ENCODE peak calls at places on chromosome 5, in eight cellular contexts. I is H1, W is GM12878, A is HepG2, Y is HCT116, J is GM23338, O is SK-N-SH, D is K562. S is an unnamed sample.

GRCh38 chr5:59356813-59357381 is 536.6 kb downstream of the PDE4D start:
- DNase-seq in I (peak; percentile 56), J (peak; percentile 78), D (no peak), Y (no peak), A (no peak), O (no peak), W (no peak), S (no peak)

GRCh38 chr5:137631453-137631852 is 104.4 kb downstream of the KLHL3 start:
- DNase-seq in J (no peak), A (no peak), O (no peak), I (no peak), Y (no peak), D (no peak), W (no peak), S (no peak)

GRCh38 chr5:91224459-91224858 is 158.7 kb downstream of the ARRDC3 start:
- DNase-seq in A (no peak), J (no peak), W (no peak), I (no peak), O (no peak), D (no peak), Y (no peak), S (no peak)

GRCh38 chr5:142717582-142718215 is 31.8 kb upstream of the FGF1 start:
- DNase-seq in O (peak; percentile 64), Y (no peak), W (no peak), A (peak; percentile 52), J (peak; percentile 60), I (no peak), D (no peak), S (peak; percentile 76)

GRCh38 chr5:82091617-82092016 is 119.8 kb downstream of the ATG10 start:
- DNase-seq in Y (no peak), D (no peak), J (no peak), I (no peak), O (no peak), W (no peak), A (no peak), S (no peak)

GRCh38 chr5:179497636-179498365 is 52.6 kb upstream of the RUFY1 start:
- DNase-seq in W (no peak), O (no peak), Y (no peak), J (no peak), D (no peak), I (no peak), A (no peak), S (no peak)

GRCh38 chr5:74233571-74233970 is 407.0 kb downstream of the ENC1 start:
- DNase-seq in J (no peak), D (no peak), W (no peak), O (no peak), A (no peak), Y (no peak), I (no peak), S (peak; percentile 17)

GRCh38 chr5:616342-617039 is 4.4 kb downstream of the CEP72 start:
- DNase-seq in J (no peak), D (peak; percentile 40), W (no peak), Y (no peak), I (no peak), A (no peak), O (no peak), S (no peak)

GRCh38 chr5:61330341-61330878 is 1.6 kb upstream of the ZSWIM6 start:
- DNase-seq in I (peak; percentile 75), A (peak; percentile 10), W (no peak), O (peak; percentile 45), J (peak; percentile 77), Y (no peak), D (peak; percentile 12), S (peak; percentile 67)

GRCh38 chr5:176732736-176733585 is 77.4 kb upstream of the UNC5A start:
- DNase-seq in D (no peak), J (no peak), I (peak; percentile 46), Y (no peak), W (no peak), O (peak; percentile 33), A (no peak), S (no peak)

GRCh38 chr5:176728810-176729209 is 81.5 kb downstream of the TSPAN17 start:
- DNase-seq in Y (no peak), W (no peak), D (no peak), I (no peak), J (no peak), A (no peak), O (no peak), S (no peak)

GRCh38 chr5:176732306-176732705 is 78.1 kb upstream of the UNC5A start:
- DNase-seq in A (no peak), O (no peak), J (no peak), D (no peak), I (peak; percentile 44), Y (no peak), W (no peak), S (no peak)

GRCh38 chr5:176731506-176732192 is 78.7 kb upstream of the UNC5A start:
- DNase-seq in O (no peak), D (no peak), A (no peak), I (no peak), Y (no peak), J (no peak), W (no peak), S (no peak)

DNA sequence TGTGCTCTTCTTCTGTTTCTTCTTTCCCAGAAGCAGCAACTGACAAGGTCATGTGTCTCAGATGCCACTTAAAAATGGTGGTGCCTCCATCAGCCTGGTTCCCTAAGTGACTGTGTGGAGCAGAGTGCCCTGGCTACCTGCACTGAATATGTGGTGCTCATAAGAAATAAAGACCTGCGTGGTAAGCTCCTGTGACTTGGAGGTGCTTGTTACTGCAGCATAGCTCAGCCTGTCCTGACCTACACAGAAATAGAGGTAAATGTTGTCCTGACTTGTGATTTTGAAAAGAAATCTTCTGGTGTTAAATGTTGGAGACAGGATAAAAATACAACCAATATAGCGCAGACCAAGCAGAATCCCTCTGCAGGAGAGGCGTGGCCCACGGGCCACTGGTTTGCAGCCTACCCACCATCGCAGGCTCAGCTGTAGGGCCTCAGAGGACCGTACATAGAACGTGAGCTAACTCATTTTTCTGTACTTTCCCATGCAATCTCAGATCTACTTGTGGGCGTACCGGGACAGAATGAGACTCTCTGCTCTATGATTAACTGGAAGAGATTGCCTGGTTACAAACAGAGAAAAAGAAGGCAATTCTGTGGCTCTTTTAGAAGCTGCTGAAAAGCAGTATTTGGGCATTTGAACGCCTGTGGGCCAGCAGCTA is 79.4 kb upstream of the UNC5A start:
- DNase-seq in A (no peak), O (no peak), I (no peak), D (no peak), W (peak; percentile 7), J (no peak), Y (no peak), S (no peak)
- H3K4me2 ChIP-seq in A (no peak overlapping the region), O (no peak overlapping the region), I (no peak overlapping the region), D (no peak overlapping the region), W (peak overlapping the region; percentile 10), J (no peak overlapping the region), Y (no peak overlapping the region), S (no peak overlapping the region)

GRCh38 chr5:83572271-83572670 is 100.7 kb downstream of the VCAN start:
- DNase-seq in W (no peak), I (no peak), O (no peak), A (no peak), D (no peak), Y (no peak), J (no peak), S (no peak)

GRCh38 chr5:83567741-83568530 is 96.4 kb downstream of the VCAN start:
- DNase-seq in O (no peak), I (no peak), W (no peak), A (peak; percentile 6), Y (no peak), D (no peak), J (no peak), S (peak; percentile 24)

GRCh38 chr5:83576341-83576740 is 104.8 kb downstream of the VCAN start:
- DNase-seq in Y (no peak), W (no peak), J (no peak), A (no peak), D (no peak), I (no peak), O (no peak), S (peak; percentile 39)

DNA sequence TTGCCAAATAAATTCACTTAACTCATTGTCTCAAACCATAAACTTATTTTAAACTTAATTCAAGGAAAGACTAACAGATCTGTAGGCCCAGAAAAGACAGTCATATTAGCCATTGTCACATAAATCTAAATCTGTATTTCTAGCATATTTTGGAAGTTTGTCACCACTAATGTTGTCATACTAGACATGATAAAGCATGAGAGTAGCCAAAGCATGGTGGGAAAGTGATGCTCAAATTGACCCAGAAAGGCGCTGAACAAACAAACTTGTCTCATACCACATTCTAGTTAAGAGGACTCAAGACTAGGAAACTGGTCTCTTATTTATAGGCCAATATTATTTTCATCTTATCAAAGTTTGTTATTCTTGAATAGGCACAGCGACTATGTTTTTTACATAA is 99.4 kb downstream of the VCAN start:
- DNase-seq in J (no peak), A (no peak), D (no peak), I (no peak), W (no peak), Y (no peak), O (no peak), S (no peak)
- H3K36me3 ChIP-seq in J (peaks cover 25% of the 10 kb centered on the region), A (no peaks in the 10 kb centered on the region), D (no peaks in the 10 kb centered on the region), I (peaks cover 26% of the 10 kb centered on the region), W (no peaks in the 10 kb centered on the region), Y (no peaks in the 10 kb centered on the region), O (peaks cover 60% of the 10 kb centered on the region), S (no peaks in the 10 kb centered on the region)

DNA sequence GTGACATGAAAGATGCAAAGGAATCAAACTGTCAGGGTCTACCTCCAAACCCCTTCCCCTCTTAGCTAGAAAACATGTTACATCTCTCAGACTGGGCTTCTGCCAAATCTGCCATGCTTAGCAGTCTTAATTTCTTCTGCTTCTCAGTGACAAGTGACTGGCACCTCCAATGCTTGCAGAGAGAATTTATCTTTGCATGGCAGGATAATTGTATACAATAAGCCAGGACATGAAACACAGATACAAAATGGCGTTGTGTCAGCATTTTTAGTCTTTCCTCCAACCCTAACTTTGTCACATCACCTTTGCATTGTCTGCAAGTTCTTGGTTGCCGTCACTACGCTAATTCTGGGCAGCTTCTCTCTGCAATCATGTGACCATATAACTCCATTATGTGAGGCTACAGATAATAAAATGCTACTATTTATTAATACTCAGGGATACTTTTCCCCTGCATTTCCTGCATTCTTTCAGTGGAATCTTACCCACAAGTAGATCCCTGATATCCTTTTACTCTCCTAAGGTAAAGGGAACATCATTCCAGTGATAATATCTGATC is 89.8 kb downstream of the PLCXD3 start:
- DNase-seq in Y (no peak), A (no peak), D (no peak), I (no peak), O (no peak), W (no peak), J (no peak), S (no peak)
- TF ChIP-seq POLR2AphosphoS5 in Y (no peak), A (no peak), D (no peak), I (no peak), O (no peak), W (no peak), J (no peak), S (no peak)

DNA sequence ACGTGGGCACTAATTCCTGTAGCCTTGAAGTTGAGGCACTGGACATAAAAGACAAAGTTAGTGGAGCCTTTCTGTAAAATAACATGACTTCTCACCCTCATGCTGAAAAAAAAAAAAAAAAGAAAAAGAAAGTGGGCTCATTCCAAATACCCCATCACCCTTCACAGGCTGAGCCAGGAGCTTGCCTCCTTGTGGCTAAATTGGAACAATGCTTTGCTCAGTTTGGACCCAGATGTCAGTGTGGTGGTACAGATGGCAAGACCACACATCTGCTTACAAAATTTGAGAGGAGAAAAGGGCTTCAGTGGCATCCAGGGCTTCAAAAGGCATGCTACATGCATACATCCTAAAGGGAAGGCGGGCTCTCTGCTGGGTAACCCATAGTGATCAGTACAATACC is 342.8 kb downstream of the EBF1 start:
- DNase-seq in D (no peak), A (no peak), J (peak; percentile 53), O (no peak), W (no peak), Y (no peak), I (no peak), S (no peak)
- H3K4me2 ChIP-seq in D (no peak overlapping the region), A (no peak overlapping the region), J (no peak overlapping the region), O (no peak overlapping the region), W (no peak overlapping the region), Y (no peak overlapping the region), I (no peak overlapping the region), S (no peak overlapping the region)

GRCh38 chr5:172051643-172052362 is 45.4 kb upstream of the FBXW11 start:
- DNase-seq in J (no peak), Y (no peak), I (no peak), A (no peak), O (no peak), W (no peak), D (peak; percentile 22), S (no peak)
- H3K36me3 ChIP-seq in J (peaks cover 7% of the 10 kb centered on the region), Y (peaks cover 2% of the 10 kb centered on the region), I (no peaks in the 10 kb centered on the region), A (peaks cover 1% of the 10 kb centered on the region), O (peaks cover 19% of the 10 kb centered on the region), W (peaks cover 22% of the 10 kb centered on the region), D (no peaks in the 10 kb centered on the region), S (peaks cover 3% of the 10 kb centered on the region)

S was measured in endothelial cell of umbilical vein.